ENCODE peak calls at places on chromosomes 12 and 14, in five cellular contexts. K is HepG2, O is astrocyte, M is K562, X is endothelial cell of umbilical vein. D is an unnamed sample.

GRCh38 chr14:94349276-94349675 is 26.1 kb upstream of the SERPINA6 start:
- DNase-seq in X (no peak), K (no peak), O (no peak), M (no peak), D (no peak)

GRCh38 chr12:130568041-130568440 is 148.1 kb downstream of the RIMBP2 start:
- DNase-seq in K (no peak), O (no peak), X (no peak), M (no peak), D (no peak)

GRCh38 chr12:56634242-56634836 is 4.2 kb upstream of the BAZ2A start:
- DNase-seq in X (peak; percentile 23), O (no peak), M (peak; percentile 81), K (peak; percentile 70), D (peak; percentile 57)

GRCh38 chr12:29160230-29160629 is 11.2 kb downstream of the FAR2 start:
- DNase-seq in X (no peak), K (no peak), O (no peak), M (no peak), D (no peak)

GRCh38 chr12:123895477-123895876 is 77.2 kb downstream of the CCDC92 start:
- DNase-seq in X (no peak), M (no peak), K (peak; percentile 78), O (no peak), D (no peak)

GRCh38 chr14:28577711-28578131 is 188.9 kb upstream of the FOXG1 start:
- DNase-seq in X (peak; percentile 12), M (no peak), K (no peak), O (peak; percentile 94), D (no peak)

GRCh38 chr14:99755629-99756603 is 37.3 kb upstream of the EML1 start:
- DNase-seq in K (peak; percentile 24), X (peak; percentile 93), M (no peak), O (peak; percentile 90), D (no peak)

GRCh38 chr12:92108651-92109050 is 37.0 kb downstream of the BTG1 start:
- DNase-seq in K (no peak), M (peak; percentile 58), O (no peak), X (no peak), D (no peak)

GRCh38 chr14:52923902-52924575 is 26.8 kb downstream of the FERMT2 start:
- DNase-seq in X (no peak), O (no peak), K (peak; percentile 43), M (no peak), D (peak; percentile 18)

GRCh38 chr12:38691164-38691563 is 214.2 kb downstream of the CPNE8 start:
- DNase-seq in O (peak; percentile 23), X (no peak), M (no peak), K (no peak), D (no peak)

DNA sequence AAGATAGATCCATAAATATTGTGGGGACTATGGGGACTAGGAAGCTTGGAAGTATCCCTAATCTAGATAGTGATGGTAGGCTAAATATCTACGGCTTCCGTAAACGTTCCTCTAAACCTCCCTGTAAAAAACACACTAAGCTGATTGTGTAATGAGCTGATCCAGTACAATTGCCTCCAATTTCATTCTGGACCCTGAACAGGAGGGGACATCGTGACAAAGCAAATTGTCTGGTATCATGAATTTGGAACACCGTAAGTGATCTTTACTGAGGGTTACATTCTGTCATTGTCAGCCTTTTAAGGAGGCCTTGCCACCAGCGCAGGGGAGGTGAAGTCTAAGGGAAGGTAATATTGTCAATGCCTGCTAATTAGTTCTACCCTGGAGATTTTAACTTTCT is 514 bp upstream of the MGST1 start:
- DNase-seq in O (no peak), K (peak; percentile 62), M (no peak), X (no peak), D (no peak)
- H3K4me3 ChIP-seq in O (peak overlapping the region; percentile 62), K (peak overlapping the region; percentile 75), M (peak overlapping the region; percentile 42), X (peak overlapping the region; percentile 95), D (no peak overlapping the region)

GRCh38 chr12:51820721-51821422 is 27.6 kb downstream of the FIGNL2 start:
- DNase-seq in X (no peak), K (no peak), M (no peak), O (peak; percentile 51), D (peak; percentile 90)
- TF ChIP-seq CTCF in X (no peak), K (no peak), M (peak; percentile 54), O (no peak), D (peak; percentile 74)

GRCh38 chr12:2265461-2266167 is 212.8 kb downstream of the CACNA1C start:
- DNase-seq in M (no peak), O (peak; percentile 69), X (no peak), K (no peak), D (no peak)
- H3K9ac ChIP-seq in M (no peak overlapping the region), O (peak overlapping the region; percentile 70), X (no peak overlapping the region), K (no peak overlapping the region), D (no peak overlapping the region)

GRCh38 chr12:9364224-9365176 is 156.3 kb upstream of the PZP start:
- DNase-seq in K (peak; percentile 46), M (no peak), O (peak; percentile 86), X (no peak), D (no peak)
- H3K4me3 ChIP-seq in K (peak overlapping the region; percentile 52), M (no peak overlapping the region), O (peak overlapping the region; percentile 52), X (no peak overlapping the region), D (no peak overlapping the region)

DNA sequence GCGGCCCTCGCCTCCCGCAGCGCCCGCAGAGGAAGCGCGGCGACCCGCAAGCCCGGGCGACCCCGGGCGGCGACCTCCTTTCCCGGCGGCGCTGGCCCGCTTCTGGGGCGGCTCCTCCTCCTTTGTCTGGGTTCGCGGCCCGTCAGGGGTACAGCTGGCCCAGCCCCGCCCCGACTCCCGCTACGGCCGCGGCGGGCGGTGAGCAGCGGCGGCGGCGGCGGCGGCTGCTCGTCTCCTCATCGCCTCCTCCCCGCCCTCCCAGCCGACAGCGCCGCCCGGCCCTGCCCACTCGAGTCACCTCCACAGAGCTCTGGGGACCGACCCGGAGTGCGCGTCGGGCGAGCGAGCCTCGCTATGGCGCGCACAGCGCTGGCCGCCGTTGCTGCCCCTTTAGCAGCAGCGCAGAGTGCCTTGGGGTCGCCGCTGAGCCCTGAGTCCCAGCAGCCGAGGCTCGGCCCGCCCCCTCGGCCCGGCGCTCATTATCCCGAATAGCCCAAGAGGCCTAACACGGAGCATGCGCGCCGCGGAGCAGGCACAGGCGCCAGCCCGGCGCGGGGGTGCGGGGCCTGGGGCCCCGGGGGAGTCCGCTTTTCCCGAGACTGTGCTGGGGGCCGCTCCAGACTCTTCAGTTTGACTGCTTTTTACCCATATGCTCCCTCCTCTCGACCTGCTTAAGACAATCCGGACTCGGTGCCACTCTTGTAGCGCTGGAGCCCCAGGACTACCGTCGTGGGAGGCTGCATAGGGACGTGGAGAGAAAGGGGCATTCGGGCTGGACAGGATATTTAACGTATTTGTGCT is at the start of gene SOS2:
- DNase-seq in M (peak; percentile 83), K (peak; percentile 78), O (peak; percentile 68), X (peak; percentile 91), D (peak; percentile 82)
- TF ChIP-seq CTCF in M (no peak), K (peak; percentile 51), O (no peak), X (no peak), D (no peak)

GRCh38 chr12:87985069-87985675 is 44.0 kb downstream of the C12orf50 start:
- DNase-seq in O (no peak), M (no peak), X (no peak), K (no peak), D (no peak)

GRCh38 chr12:87981495-87981894 is 47.7 kb downstream of the C12orf50 start:
- DNase-seq in O (peak; percentile 83), X (no peak), M (no peak), K (no peak), D (no peak)

DNA sequence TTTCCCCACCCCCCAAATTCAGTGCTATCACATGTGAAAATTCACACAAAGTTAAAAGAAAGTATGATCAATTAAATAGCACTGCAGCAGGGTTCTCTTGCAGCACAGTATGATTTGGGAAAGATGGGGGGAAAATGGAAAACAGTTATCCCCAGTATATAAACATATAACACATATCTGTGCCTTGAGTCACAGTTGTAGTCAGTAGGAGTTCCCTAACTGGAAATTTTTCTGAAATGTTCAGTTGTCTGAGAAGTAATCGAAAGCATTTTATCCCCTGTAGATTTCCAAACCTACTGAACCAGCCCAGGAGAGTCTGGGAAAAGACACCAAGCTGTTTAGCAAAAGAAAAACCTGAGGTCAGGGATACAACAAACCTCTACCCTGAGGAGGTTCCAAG is 47.0 kb downstream of the C12orf50 start:
- DNase-seq in K (no peak), O (peak; percentile 56), M (no peak), X (no peak), D (no peak)
- H3K9ac ChIP-seq in K (no peak overlapping the region), O (no peak overlapping the region), M (no peak overlapping the region), X (no peak overlapping the region), D (no peak overlapping the region)

DNA sequence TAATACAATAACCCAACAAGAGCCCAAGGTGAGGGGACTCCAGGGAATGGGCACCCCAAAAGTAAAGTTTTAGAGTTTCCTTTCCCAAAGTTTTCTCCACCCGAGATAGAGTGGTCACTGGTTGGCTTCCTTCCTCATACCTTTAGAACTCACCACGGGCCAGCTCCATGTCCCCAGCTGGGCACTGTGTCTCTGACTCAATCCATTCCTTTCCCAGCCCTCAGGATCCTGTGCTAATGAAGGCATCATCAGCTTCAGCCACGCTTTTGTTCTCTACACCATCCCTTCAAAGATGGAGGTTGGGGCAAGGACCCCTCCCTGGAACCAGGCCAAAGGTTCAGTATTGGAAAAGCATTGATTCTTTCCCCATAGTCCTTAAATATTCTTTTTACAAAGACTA is 59.8 kb upstream of the VASH1 start:
- DNase-seq in K (no peak), X (no peak), O (no peak), M (no peak), D (no peak)
- H3K4me3 ChIP-seq in K (no peak overlapping the region), X (no peak overlapping the region), O (no peak overlapping the region), M (no peak overlapping the region), D (no peak overlapping the region)

GRCh38 chr12:127773520-127773919 is 493.4 kb upstream of the TMEM132C start:
- DNase-seq in X (no peak), O (no peak), K (peak; percentile 3), M (no peak), D (no peak)
- TF ChIP-seq CTCF in X (no peak), O (no peak), K (no peak), M (no peak), D (no peak)